ENCODE peak calls at places on chromosomes 5 and 9, in ten cellular contexts. O, U, C, G, K, I, W, B, V and T are unnamed samples.

GRCh38 chr5:124675921-124676846 is 70.3 kb downstream of the ZNF608 start:
- DNase-seq in K (no peak), U (no peak), O (no peak), C (no peak), V (no peak), B (no peak), W (no peak), G (no peak), I (peak; percentile 59), T (no peak)

GRCh38 chr5:84274585-84275468 is 109.9 kb downstream of the EDIL3 start:
- DNase-seq in W (peak; percentile 61), K (peak; percentile 17), I (peak; percentile 66), U (peak; percentile 60), B (no peak), O (no peak), V (no peak), C (peak; percentile 75), G (peak; percentile 21), T (peak; percentile 59)

GRCh38 chr9:86099695-86100364 is 472 bp upstream of the GOLM1 start:
- DNase-seq in O (peak; percentile 41), W (peak; percentile 56), K (peak; percentile 16), U (peak; percentile 57), I (peak; percentile 66), B (peak; percentile 30), V (no peak), C (peak; percentile 81), G (peak; percentile 66), T (peak; percentile 74)

GRCh38 chr5:36385495-36385894 is 83.8 kb upstream of the RANBP3L start:
- DNase-seq in C (no peak), B (no peak), I (no peak), V (no peak), K (no peak), W (no peak), U (no peak), O (no peak), G (no peak), T (no peak)

GRCh38 chr9:14723301-14723700 is 768 bp upstream of the CER1 start:
- DNase-seq in U (no peak), K (no peak), O (no peak), G (no peak), V (no peak), B (no peak), W (peak; percentile 10), I (no peak), C (no peak), T (no peak)

GRCh38 chr5:96243203-96243602 is 189.8 kb downstream of the PCSK1 start:
- DNase-seq in W (no peak), V (no peak), K (no peak), U (no peak), O (no peak), G (no peak), C (no peak), I (no peak), B (no peak), T (no peak)

GRCh38 chr5:100794844-100795243 is 108.2 kb downstream of the ST8SIA4 start:
- DNase-seq in V (no peak), C (no peak), B (no peak), O (no peak), W (no peak), I (no peak), U (no peak), G (no peak), K (no peak), T (no peak)

GRCh38 chr5:179623906-179624741 is 653 bp upstream of the HNRNPH1 start:
- DNase-seq in W (peak; percentile 88), K (peak; percentile 86), U (peak; percentile 85), B (peak; percentile 46), C (peak; percentile 98), O (peak; percentile 42), V (no peak), G (no peak), I (peak; percentile 79), T (no peak)

GRCh38 chr9:93143830-93144530 is 9.9 kb upstream of the NINJ1 start:
- DNase-seq in I (no peak), C (peak; percentile 50), W (no peak), O (no peak), K (no peak), G (peak; percentile 33), V (peak; percentile 60), B (no peak), U (no peak), T (peak; percentile 25)

GRCh38 chr9:113499153-113499875 is 35.8 kb downstream of the RGS3 start:
- DNase-seq in I (no peak), O (no peak), W (no peak), K (no peak), G (no peak), B (no peak), C (no peak), V (no peak), U (no peak), T (no peak)

GRCh38 chr9:95509851-95510529 is 6.8 kb downstream of the PTCH1 start:
- DNase-seq in G (no peak), W (peak; percentile 49), V (no peak), C (peak; percentile 48), O (peak; percentile 34), K (no peak), U (no peak), B (no peak), I (no peak), T (no peak)

GRCh38 chr9:105901514-105902109 is 207.3 kb downstream of the TMEM38B start:
- DNase-seq in I (no peak), G (peak; percentile 52), K (no peak), C (peak; percentile 22), B (peak; percentile 32), W (peak; percentile 83), V (no peak), O (peak; percentile 57), U (peak; percentile 23), T (peak; percentile 47)

GRCh38 chr5:67807116-67807888 is 408.3 kb upstream of the PIK3R1 start:
- DNase-seq in W (no peak), I (no peak), C (no peak), V (no peak), O (no peak), B (no peak), K (no peak), U (no peak), G (no peak), T (no peak)

GRCh38 chr9:92764381-92764987 is at the start of gene BICD2:
- DNase-seq in G (no peak), W (no peak), I (no peak), U (no peak), K (no peak), V (no peak), C (no peak), O (no peak), B (no peak), T (no peak)

GRCh38 chr5:160434022-160434531 is 12.4 kb downstream of the PTTG1 start:
- DNase-seq in U (no peak), K (no peak), C (no peak), W (peak; percentile 79), I (no peak), V (no peak), G (peak; percentile 78), O (peak; percentile 44), B (peak; percentile 98), T (no peak)

GRCh38 chr5:159304961-159305595 is 25.2 kb downstream of the IL12B start:
- DNase-seq in K (no peak), V (no peak), U (peak; percentile 49), C (no peak), W (no peak), I (no peak), B (peak; percentile 30), O (no peak), G (no peak), T (no peak)

GRCh38 chr5:67989457-67989856 is 226.1 kb upstream of the PIK3R1 start:
- DNase-seq in W (no peak), U (peak; percentile 75), I (peak; percentile 61), C (no peak), G (no peak), B (no peak), O (no peak), K (no peak), V (no peak), T (no peak)

GRCh38 chr9:33165263-33166151 is 1.6 kb downstream of the B4GALT1 start:
- DNase-seq in U (peak; percentile 97), V (no peak), G (peak; percentile 37), C (peak; percentile 78), B (peak; percentile 61), W (no peak), O (no peak), K (peak; percentile 26), I (peak; percentile 98), T (no peak)

GRCh38 chr5:173448856-173449255 is 120.6 kb upstream of the STC2 start:
- DNase-seq in G (no peak), W (no peak), I (no peak), K (no peak), V (no peak), U (no peak), C (no peak), O (no peak), B (no peak), T (no peak)

GRCh38 chr5:56328753-56329560 is 95.8 kb upstream of the ANKRD55 start:
- DNase-seq in W (no peak), C (no peak), B (peak; percentile 80), U (peak; percentile 13), I (no peak), V (peak; percentile 10), K (no peak), O (no peak), G (peak; percentile 54), T (no peak)

GRCh38 chr5:67289763-67290521 is 93.3 kb upstream of the CD180 start:
- DNase-seq in I (peak; percentile 91), C (peak; percentile 26), V (no peak), G (no peak), U (peak; percentile 73), B (no peak), W (no peak), O (no peak), K (no peak), T (no peak)

GRCh38 chr5:173047838-173048105 is 8.4 kb upstream of the CREBRF start:
- DNase-seq in B (no peak), V (no peak), U (no peak), W (no peak), K (no peak), I (no peak), C (no peak), O (no peak), G (no peak), T (no peak)

GRCh38 chr9:79023134-79023577 is 548.6 kb upstream of the TLE4 start:
- DNase-seq in K (no peak), G (no peak), U (peak; percentile 86), W (no peak), B (peak; percentile 89), V (no peak), O (no peak), C (no peak), I (peak; percentile 58), T (no peak)

GRCh38 chr9:75185585-75186170 is 97.4 kb downstream of the OSTF1 start:
- DNase-seq in V (peak; percentile 30), C (peak; percentile 60), W (peak; percentile 51), U (no peak), O (peak; percentile 33), G (peak; percentile 45), I (peak; percentile 18), K (peak; percentile 26), B (no peak), T (peak; percentile 92)

GRCh38 chr9:120915854-120916495 is 10.6 kb downstream of the TRAF1 start:
- DNase-seq in W (no peak), I (no peak), O (no peak), V (no peak), B (no peak), G (peak; percentile 58), C (no peak), K (no peak), U (no peak), T (peak; percentile 17)

GRCh38 chr5:53172630-53173029 is 63.1 kb upstream of the MOCS2 start:
- DNase-seq in B (no peak), V (no peak), I (no peak), K (no peak), C (no peak), W (no peak), G (no peak), O (no peak), U (no peak), T (no peak)

GRCh38 chr9:75140261-75140660 is 51.9 kb downstream of the OSTF1 start:
- DNase-seq in I (no peak), C (no peak), G (no peak), W (no peak), K (no peak), O (no peak), U (no peak), V (no peak), B (no peak), T (no peak)

GRCh38 chr5:37833990-37834389 is 5.9 kb downstream of the GDNF start:
- DNase-seq in C (no peak), B (no peak), I (no peak), K (no peak), G (no peak), U (no peak), O (no peak), W (peak; percentile 28), V (no peak), T (no peak)